ENCODE peak calls at places on chromosomes 7 and 10, in eight cellular contexts. S is GM23338, W is GM12878, B is stomach, M is vagina, C is suprapubic skin, D is Panc1, U is K562. P is an unnamed sample. For H3K4me1, the result is how much of the 10 kb centered on the place peaks cover.

GRCh38 chr10:14860782-14861181 is 17.9 kb upstream of the SUV39H2 start:
- DNase-seq in B (peak), D (no peak), C (no peak), U (no peak), W (no peak), M (no peak), S (no peak), P (no peak)

GRCh38 chr10:98967601-98968000 is 268.1 kb downstream of the HPSE2 start:
- DNase-seq in D (no peak), U (no peak), C (no peak), W (no peak), B (no peak), M (no peak), S (no peak), P (no peak)

GRCh38 chr7:58086461-58086860 is 636.5 kb downstream of the ZNF716 start:
- DNase-seq in U (no peak), D (no peak), B (peak), W (no peak), M (no peak), C (peak), S (no peak), P (peak)

GRCh38 chr7:19107392-19108147 is 9.9 kb downstream of the TWIST1 start:
- DNase-seq in B (no peak), S (peak), D (no peak), M (no peak), U (no peak), W (no peak), C (peak), P (no peak)

GRCh38 chr10:43689955-43690771 is 41.5 kb upstream of the ZNF32 start:
- DNase-seq in M (no peak), D (no peak), B (peak), S (peak), U (peak), C (peak), W (no peak), P (peak)

GRCh38 chr10:58371473-58371872 is 13.7 kb upstream of the TFAM start:
- DNase-seq in D (no peak), W (no peak), B (no peak), U (no peak), C (no peak), S (no peak), M (no peak), P (no peak)

GRCh38 chr7:74320645-74321178 is 31.5 kb downstream of the CLIP2 start:
- DNase-seq in U (peak), W (no peak), D (no peak), S (peak), B (no peak), C (no peak), M (no peak), P (no peak)

GRCh38 chr7:7704867-7705266 is 13.5 kb downstream of the RPA3 start:
- DNase-seq in S (peak), D (no peak), C (no peak), U (no peak), M (no peak), B (no peak), W (no peak), P (no peak)

GRCh38 chr7:10644849-10645248 is 328.8 kb upstream of the PHF14 start:
- DNase-seq in M (no peak), C (no peak), B (no peak), S (no peak), W (no peak), U (no peak), D (no peak), P (no peak)

GRCh38 chr7:34454381-34454780 is 203.6 kb upstream of the NPSR1 start:
- DNase-seq in B (no peak), M (no peak), C (no peak), S (peak), U (no peak), D (no peak), W (no peak), P (no peak)

GRCh38 chr7:81638216-81638615 is 131.6 kb downstream of the HGF start:
- DNase-seq in B (no peak), M (no peak), W (no peak), S (no peak), D (peak), U (no peak), C (no peak), P (no peak)

GRCh38 chr7:134120405-134120804 is 6.7 kb upstream of the LRGUK start:
- DNase-seq in W (no peak), B (no peak), U (no peak), C (no peak), S (no peak), D (no peak), M (no peak), P (no peak)

GRCh38 chr7:79692015-79692414 is 238.5 kb upstream of the MAGI2 start:
- DNase-seq in M (no peak), B (no peak), U (no peak), S (no peak), W (no peak), D (no peak), C (no peak), P (no peak)

GRCh38 chr7:155984028-155984607 is 171.9 kb upstream of the SHH start:
- DNase-seq in C (peak), U (no peak), M (peak), S (no peak), W (no peak), D (no peak), B (peak), P (no peak)

GRCh38 chr7:76296743-76297740 is 5.4 kb upstream of the HSPB1 start:
- DNase-seq in S (no peak), U (no peak), B (peak), W (no peak), M (no peak), C (no peak), D (no peak), P (no peak)

GRCh38 chr7:76291346-76292205 is 10.9 kb upstream of the HSPB1 start:
- DNase-seq in B (peak), S (peak), U (peak), C (peak), D (peak), W (peak), M (no peak), P (peak)

GRCh38 chr7:76292206-76292573 is 10.3 kb upstream of the HSPB1 start:
- DNase-seq in W (no peak), M (no peak), D (no peak), C (no peak), B (no peak), U (no peak), S (no peak), P (no peak)

GRCh38 chr7:76294344-76295024 is 8.0 kb upstream of the HSPB1 start:
- DNase-seq in S (peak), W (no peak), D (no peak), U (peak), B (peak), M (no peak), C (peak), P (peak)

DNA sequence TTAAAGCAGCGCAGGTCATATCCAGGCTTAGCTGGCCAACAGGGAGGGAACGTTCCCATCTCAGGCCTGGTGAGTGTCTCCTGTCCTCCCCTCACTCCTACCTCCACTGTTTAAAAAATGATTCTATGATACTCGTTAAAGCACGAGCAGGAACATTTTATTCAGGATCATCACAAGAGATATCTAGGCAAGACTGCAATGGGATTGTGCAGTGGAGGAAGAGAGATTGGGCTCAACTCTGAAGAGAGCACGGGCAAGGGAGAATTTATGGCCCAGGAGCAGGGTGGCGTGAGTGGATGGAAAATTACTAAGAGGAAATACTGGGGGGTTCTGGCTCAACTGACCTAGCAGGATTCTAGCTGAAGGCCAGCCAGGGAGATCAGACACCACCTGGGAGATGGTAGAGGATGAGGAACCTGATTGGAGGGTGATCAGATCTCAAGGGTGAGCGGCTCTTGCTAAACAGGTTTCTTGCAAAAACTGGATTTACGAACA is 9.0 kb upstream of the HSPB1 start:
- DNase-seq in C (no peak), U (no peak), D (no peak), M (no peak), B (no peak), W (no peak), S (no peak), P (no peak)
- H3K4me1 ChIP-seq in C (half or more), U (under half), D (under half), M (half or more), B (half or more), W (under half), S (under half), P (half or more)

GRCh38 chr7:128858380-128859231 is 4.0 kb upstream of the ATP6V1F start:
- DNase-seq in U (peak), D (no peak), S (no peak), M (no peak), C (no peak), W (no peak), B (no peak), P (no peak)

GRCh38 chr7:128855559-128855958 is 7.1 kb upstream of the ATP6V1F start:
- DNase-seq in W (no peak), C (no peak), M (no peak), D (no peak), B (no peak), S (no peak), U (no peak), P (no peak)

GRCh38 chr7:128853691-128854298 is 8.9 kb upstream of the ATP6V1F start:
- DNase-seq in U (no peak), C (no peak), S (no peak), B (no peak), D (no peak), W (no peak), M (no peak), P (no peak)

GRCh38 chr7:128854396-128854795 is 8.3 kb upstream of the ATP6V1F start:
- DNase-seq in W (no peak), U (no peak), S (no peak), M (no peak), C (no peak), B (no peak), D (no peak), P (no peak)

DNA sequence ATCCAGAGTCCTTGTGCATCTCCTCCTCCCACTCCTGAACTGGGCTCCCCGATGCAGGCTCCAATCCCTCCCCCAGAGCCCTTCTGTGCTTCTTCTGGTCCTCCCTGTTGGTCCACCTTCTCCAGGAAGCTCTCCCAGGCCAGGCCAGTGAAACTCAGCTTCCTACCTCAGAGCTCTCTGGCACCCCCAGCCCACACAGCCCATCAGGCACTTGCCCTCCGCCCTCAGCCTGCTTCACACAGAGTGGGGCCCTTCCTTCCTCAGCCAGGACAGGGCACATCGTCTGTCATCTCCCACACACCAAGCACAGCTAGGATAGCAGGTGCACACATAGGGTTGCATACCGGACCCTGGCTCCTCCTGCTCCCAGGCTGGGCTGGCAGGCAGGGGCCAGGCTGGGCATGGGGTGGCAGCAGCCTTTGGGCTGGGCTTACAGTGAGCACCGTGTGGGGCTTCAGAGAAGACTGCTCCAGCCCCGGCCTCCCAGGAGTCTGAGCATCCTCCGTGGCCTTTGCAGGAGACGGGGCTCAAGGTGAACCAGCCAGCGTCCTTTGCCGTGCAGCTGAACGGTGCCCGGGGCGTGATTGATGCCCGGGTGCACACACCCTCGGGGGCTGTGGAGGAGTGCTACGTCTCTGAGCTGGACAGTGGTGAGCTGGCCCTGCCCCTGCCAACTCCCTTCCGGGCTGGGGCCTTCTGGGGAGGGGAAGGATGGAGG is 6.5 kb upstream of the ATP6V1F start:
- DNase-seq in C (no peak), U (no peak), M (no peak), D (no peak), S (no peak), W (no peak), B (no peak), P (no peak)
- TF ChIP-seq POLR2AphosphoS5 in C (no peak), U (no peak), M (no peak), D (no peak), S (no peak), W (no peak), B (no peak), P (no peak)

GRCh38 chr7:11746591-11746990 is 85.4 kb downstream of the THSD7A start:
- DNase-seq in C (no peak), D (no peak), S (no peak), M (no peak), U (no peak), B (no peak), W (no peak), P (no peak)

GRCh38 chr7:11749629-11750028 is 82.4 kb downstream of the THSD7A start:
- DNase-seq in B (no peak), M (no peak), U (no peak), C (no peak), S (no peak), D (no peak), W (no peak), P (no peak)

GRCh38 chr7:11750191-11750590 is 81.8 kb downstream of the THSD7A start:
- DNase-seq in U (no peak), D (no peak), W (no peak), M (no peak), C (no peak), S (no peak), B (no peak), P (no peak)

GRCh38 chr7:11747715-11748485 is 84.1 kb downstream of the THSD7A start:
- DNase-seq in D (no peak), W (no peak), C (no peak), S (no peak), M (no peak), B (no peak), U (no peak), P (no peak)

GRCh38 chr7:11748884-11749283 is 83.1 kb downstream of the THSD7A start:
- DNase-seq in S (peak), M (no peak), D (no peak), C (no peak), B (no peak), U (no peak), W (no peak), P (no peak)
- TF ChIP-seq CTCF in S (peak), M (no peak), D (peak), C (no peak), B (no peak), U (peak), W (no peak), P (no peak)

DNA sequence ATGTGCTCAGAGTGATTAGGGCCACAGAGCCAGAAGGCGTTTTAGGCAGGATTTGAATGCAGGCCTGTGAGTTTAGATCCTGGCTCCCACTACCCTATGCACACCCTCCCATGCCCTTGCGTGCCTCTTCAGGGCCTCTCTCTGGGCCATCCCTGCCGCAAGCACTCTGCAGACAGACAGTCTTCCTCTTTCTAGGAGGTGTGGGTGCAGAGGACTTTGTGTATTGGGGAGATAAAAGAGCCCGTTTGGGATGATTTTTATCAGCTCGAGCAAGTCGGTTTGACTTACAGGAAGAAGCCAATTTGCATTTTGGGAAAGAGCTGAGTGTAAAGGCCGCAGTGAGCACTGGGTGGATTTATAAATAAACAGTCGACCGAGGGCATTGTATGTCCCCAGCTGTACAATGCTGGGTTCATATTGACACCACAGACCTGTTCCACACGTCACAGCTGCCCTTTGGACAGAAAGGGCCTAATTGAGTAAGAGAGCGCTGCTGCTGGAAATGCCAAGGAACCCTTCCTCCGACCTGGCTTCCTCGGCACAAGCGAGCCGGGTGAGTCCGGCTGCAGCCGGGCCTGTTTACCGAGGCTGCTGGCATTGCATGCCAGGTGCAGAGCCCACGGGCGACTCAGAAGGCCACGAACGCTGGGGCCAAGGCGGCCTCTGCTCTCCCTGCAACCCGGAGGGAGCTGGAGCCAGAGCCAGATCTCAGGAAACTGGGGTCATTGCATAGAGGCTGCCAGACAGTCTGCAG is 25.1 kb downstream of the ZMIZ1 start:
- DNase-seq in U (peak), C (no peak), D (no peak), B (peak), W (peak), S (peak), M (no peak), P (no peak)
- H3K4me1 ChIP-seq in U (half or more), C (half or more), D (half or more), B (half or more), W (under half), S (under half), M (half or more), P (half or more)

P was measured in spleen.